ENCODE peak calls at places on chromosomes 12 and 14, in ten cellular contexts. O is RCC 7860; C is D341Med; N is NCI-H1694 treated with DMSO at 0.1 percent for 48 hours; G is HuH-7.5; W is NCI-H1417 treated with DMSO at 0.1 percent for 48 hours; I is stimulated activated naive CD4-positive, alpha-beta T cell; Z is ACHN; T is Caki2; K is left colon. V is an unnamed sample.

GRCh38 chr12:53860426-53861223 is 78.0 kb upstream of the HOXC13 start:
- DNase-seq in W (no peak), G (no peak), C (no peak), T (no peak), Z (no peak), O (no peak), N (no peak), I (no peak), K (no peak), V (no peak)

GRCh38 chr12:131473721-131474709 is 236.9 kb upstream of the SFSWAP start:
- DNase-seq in C (no peak), I (no peak), Z (no peak), K (no peak), G (no peak), N (no peak), W (no peak), O (no peak), T (no peak), V (no peak)

GRCh38 chr12:52395761-52396434 is 10.2 kb downstream of the KRT82 start:
- DNase-seq in N (peak), C (no peak), T (no peak), W (no peak), I (no peak), O (no peak), K (peak), G (peak), Z (peak), V (no peak)

GRCh38 chr12:107525063-107525718 is 160.4 kb upstream of the PWP1 start:
- DNase-seq in Z (no peak), N (no peak), I (no peak), T (no peak), G (no peak), W (no peak), C (no peak), O (no peak), K (no peak), V (no peak)

GRCh38 chr12:102430661-102431060 is 49.7 kb downstream of the IGF1 start:
- DNase-seq in T (no peak), N (no peak), W (no peak), O (no peak), Z (no peak), K (no peak), G (no peak), C (no peak), I (no peak), V (no peak)

GRCh38 chr14:53180272-53181221 is 27.4 kb upstream of the DDHD1 start:
- DNase-seq in N (no peak), O (no peak), I (no peak), W (no peak), Z (peak), C (no peak), K (no peak), G (no peak), T (no peak), V (no peak)

GRCh38 chr14:77707355-77707723 is 484 bp downstream of the ALKBH1 start:
- DNase-seq in T (peak), C (peak), K (no peak), N (peak), G (peak), W (no peak), I (no peak), O (no peak), Z (peak), V (peak)

GRCh38 chr12:29561736-29562135 is 64.2 kb upstream of the OVCH1 start:
- DNase-seq in C (no peak), O (no peak), Z (no peak), W (no peak), T (no peak), G (no peak), K (no peak), N (no peak), I (no peak), V (no peak)

GRCh38 chr14:56532546-56532945 is 47.1 kb upstream of the TMEM260 start:
- DNase-seq in N (no peak), K (peak), C (no peak), O (no peak), Z (no peak), T (no peak), G (no peak), W (no peak), I (no peak), V (no peak)

GRCh38 chr14:35741345-35742031 is 67.6 kb downstream of the RALGAPA1 start:
- DNase-seq in Z (no peak), C (no peak), N (no peak), G (no peak), I (no peak), K (no peak), T (no peak), O (no peak), W (no peak), V (no peak)

GRCh38 chr12:93904124-93904523 is 226.9 kb downstream of the CRADD start:
- DNase-seq in I (no peak), O (no peak), G (no peak), C (no peak), Z (no peak), K (no peak), W (no peak), N (no peak), T (no peak), V (no peak)

GRCh38 chr14:91229743-91230200 is 14.7 kb downstream of the GPR68 start:
- DNase-seq in Z (peak), N (no peak), W (no peak), K (no peak), I (peak), C (no peak), T (no peak), O (peak), G (no peak), V (no peak)

GRCh38 chr12:34219046-34219770 is 196.9 kb downstream of the ALG10 start:
- DNase-seq in N (no peak), W (no peak), G (no peak), Z (no peak), I (no peak), K (no peak), T (no peak), C (no peak), O (no peak), V (no peak)

GRCh38 chr12:62802981-62803380 is 132.0 kb downstream of the PPM1H start:
- DNase-seq in Z (no peak), W (no peak), I (no peak), K (no peak), O (no peak), T (no peak), C (no peak), G (no peak), N (no peak), V (peak)

GRCh38 chr14:71103662-71104484 is 196.6 kb downstream of the PCNX1 start:
- DNase-seq in C (peak), K (no peak), I (no peak), O (peak), W (peak), Z (peak), G (no peak), N (peak), T (peak), V (peak)

GRCh38 chr12:32470936-32471335 is 71.6 kb downstream of the FGD4 start:
- DNase-seq in W (no peak), C (no peak), K (no peak), O (no peak), Z (no peak), I (no peak), T (no peak), N (no peak), G (no peak), V (no peak)

GRCh38 chr12:131917139-131917710 is 11.9 kb upstream of the PUS1 start:
- DNase-seq in T (no peak), K (no peak), I (no peak), Z (no peak), C (no peak), N (no peak), O (no peak), W (no peak), G (no peak), V (no peak)

GRCh38 chr12:28563926-28564325 is 373.7 kb downstream of the CCDC91 start:
- DNase-seq in C (no peak), T (no peak), W (no peak), G (no peak), K (no peak), N (no peak), I (no peak), O (no peak), Z (no peak), V (no peak)

GRCh38 chr12:114457620-114458019 is 51.7 kb upstream of the TBX5 start:
- DNase-seq in G (no peak), W (no peak), K (no peak), O (no peak), C (no peak), I (no peak), N (no peak), T (no peak), Z (no peak), V (no peak)

GRCh38 chr12:56635539-56636117 is 5.5 kb upstream of the BAZ2A start:
- DNase-seq in Z (no peak), K (no peak), T (no peak), N (no peak), W (no peak), G (no peak), I (no peak), O (no peak), C (no peak), V (no peak)

GRCh38 chr12:91264178-91264577 is 81.6 kb upstream of the DCN start:
- DNase-seq in N (no peak), G (no peak), O (no peak), T (no peak), Z (no peak), I (no peak), W (no peak), K (no peak), C (no peak), V (no peak)

GRCh38 chr14:94550041-94550440 is 11.2 kb upstream of the SERPINA4 start:
- DNase-seq in G (no peak), N (no peak), O (no peak), I (no peak), Z (no peak), C (no peak), T (no peak), K (no peak), W (no peak), V (no peak)

GRCh38 chr12:54404061-54405004 is 14.7 kb downstream of the ITGA5 start:
- DNase-seq in N (no peak), Z (peak), C (peak), T (peak), W (no peak), G (peak), K (peak), I (peak), O (no peak), V (peak)

GRCh38 chr12:52261211-52261484 is 13.3 kb upstream of the KRT86 start:
- DNase-seq in K (no peak), T (no peak), N (no peak), C (no peak), I (no peak), G (no peak), O (no peak), Z (no peak), W (no peak), V (no peak)

GRCh38 chr14:20455355-20456300 is 602 bp downstream of the APEX1 start:
- DNase-seq in Z (peak), W (no peak), C (peak), G (peak), K (no peak), N (peak), I (peak), O (peak), T (no peak), V (no peak)

GRCh38 chr12:117564885-117565284 is 203.5 kb upstream of the NOS1 start:
- DNase-seq in G (no peak), W (no peak), T (no peak), C (no peak), Z (no peak), N (no peak), O (no peak), I (no peak), K (no peak), V (no peak)

GRCh38 chr12:6963016-6963731 is 7.3 kb downstream of the PHB2 start:
- DNase-seq in C (no peak), T (no peak), N (no peak), O (no peak), W (peak), G (no peak), K (peak), Z (no peak), I (no peak), V (no peak)

GRCh38 chr12:2998789-2999264 is 39.6 kb downstream of the TEAD4 start:
- DNase-seq in O (peak), K (no peak), Z (peak), I (no peak), N (no peak), T (no peak), G (no peak), W (no peak), C (no peak), V (peak)

GRCh38 chr14:65038966-65039365 is 52.3 kb downstream of the FNTB start:
- DNase-seq in O (no peak), T (no peak), I (no peak), W (no peak), G (no peak), K (no peak), C (peak), N (no peak), Z (no peak), V (no peak)

GRCh38 chr12:129610601-129611120 is 293.2 kb downstream of the TMEM132D start:
- DNase-seq in N (no peak), Z (no peak), W (no peak), T (no peak), K (no peak), O (no peak), C (no peak), I (no peak), G (no peak), V (no peak)

GRCh38 chr12:126685636-126686035 is 1581.3 kb upstream of the TMEM132C start:
- DNase-seq in N (no peak), T (no peak), G (no peak), W (no peak), K (no peak), O (no peak), Z (no peak), C (no peak), I (no peak), V (no peak)

GRCh38 chr14:23513466-23514008 is 38.0 kb downstream of the ZFHX2 start:
- DNase-seq in I (no peak), C (no peak), T (no peak), G (no peak), O (no peak), W (no peak), K (no peak), N (peak), Z (no peak), V (no peak)

GRCh38 chr12:10070380-10070779 is 28.4 kb downstream of the CLEC1A start:
- DNase-seq in Z (no peak), T (no peak), G (no peak), O (no peak), N (no peak), W (no peak), K (no peak), I (no peak), C (no peak), V (no peak)

GRCh38 chr14:99687284-99688209 is 3.4 kb downstream of the CYP46A1 start:
- DNase-seq in I (peak), K (no peak), W (no peak), N (no peak), G (no peak), C (peak), O (no peak), T (no peak), Z (no peak), V (no peak)

GRCh38 chr12:4307593-4308333 is 13.2 kb upstream of the TIGAR start:
- DNase-seq in Z (peak), G (peak), I (no peak), N (peak), C (peak), K (peak), W (peak), T (peak), O (peak), V (peak)

GRCh38 chr14:87170179-87170578 is 822.8 kb downstream of the GALC start:
- DNase-seq in T (no peak), W (no peak), K (no peak), C (no peak), G (no peak), Z (no peak), I (no peak), N (no peak), O (no peak), V (no peak)

GRCh38 chr14:99655521-99655920 is 10.6 kb downstream of the HHIPL1 start:
- DNase-seq in I (no peak), W (no peak), G (no peak), Z (no peak), C (no peak), O (no peak), T (no peak), K (no peak), N (no peak), V (no peak)

GRCh38 chr14:64671591-64671990 is 32.6 kb upstream of the PLEKHG3 start:
- DNase-seq in K (no peak), N (peak), G (peak), I (peak), C (peak), Z (peak), O (peak), W (no peak), T (peak), V (peak)